ENCODE peak calls at places on chromosomes 11 and 22, in eight cellular contexts. A is progenitor cell of endocrine pancreas; D is activated effector memory CD4-positive, alpha-beta T cell treated with Interleukin-2 at 50 U/mL for 16 hours; N is MV-4-11; E is RWPE1; I is AG08396; W is Calu3; P is GM04504. L is an unnamed sample.
A peak's percentile ranks its signal among the peaks of the same experiment; 100 is the strongest.

GRCh38 chr11:81331611-81332205 is 1402.0 kb downstream of the FAM181B start:
- DNase-seq in P (no peak), D (no peak), E (no peak), W (no peak), I (no peak), N (no peak), A (no peak), L (no peak)

GRCh38 chr11:112620621-112621394 is 340.4 kb upstream of the NCAM1 start:
- DNase-seq in D (no peak), P (peak; percentile 12), W (peak; percentile 60), N (peak; percentile 17), E (peak; percentile 23), A (no peak), I (no peak), L (no peak)

GRCh38 chr22:31691408-31691807 is 29.4 kb upstream of the PISD start:
- DNase-seq in I (no peak), P (no peak), D (no peak), A (no peak), N (no peak), E (no peak), W (no peak), L (no peak)

GRCh38 chr22:48661984-48662383 is 1165.7 kb downstream of the BRD1 start:
- DNase-seq in E (no peak), P (no peak), I (no peak), W (no peak), N (no peak), A (no peak), D (no peak), L (no peak)

GRCh38 chr11:134647066-134647746 is 235.2 kb upstream of the B3GAT1 start:
- DNase-seq in I (no peak), E (no peak), D (no peak), A (no peak), W (no peak), N (no peak), P (no peak), L (no peak)

GRCh38 chr22:25085930-25086901 is 113.4 kb upstream of the CRYBB3 start:
- DNase-seq in D (no peak), E (no peak), W (no peak), I (no peak), A (no peak), N (no peak), P (no peak), L (no peak)

GRCh38 chr11:93143800-93144199 is 54.0 kb downstream of the SLC36A4 start:
- DNase-seq in D (no peak), P (no peak), E (no peak), N (peak; percentile 13), W (no peak), A (no peak), I (no peak), L (no peak)

GRCh38 chr11:94028436-94028835 is 7.3 kb downstream of the HEPHL1 start:
- DNase-seq in A (no peak), N (no peak), D (no peak), I (peak; percentile 70), W (peak; percentile 41), P (no peak), E (peak; percentile 78), L (peak; percentile 2)

GRCh38 chr11:46277313-46277622 is 194 bp upstream of the CREB3L1 start:
- DNase-seq in I (no peak), N (no peak), W (peak; percentile 50), E (peak; percentile 46), D (no peak), P (no peak), A (no peak), L (peak; percentile 50)

GRCh38 chr22:19823638-19824196 is 31.0 kb downstream of the GNB1L start:
- DNase-seq in A (no peak), W (no peak), N (peak; percentile 17), D (no peak), E (peak; percentile 34), I (no peak), P (no peak), L (no peak)

GRCh38 chr11:120746836-120747609 is 235.5 kb downstream of the GRIK4 start:
- DNase-seq in N (no peak), P (no peak), D (no peak), W (no peak), A (no peak), I (no peak), E (peak; percentile 91), L (no peak)

GRCh38 chr11:123006860-123007542 is 25.4 kb upstream of the BSX start:
- DNase-seq in P (no peak), W (no peak), N (no peak), E (no peak), I (no peak), A (no peak), D (no peak), L (no peak)

GRCh38 chr22:39999144-39999757 is 4.5 kb downstream of the FAM83F start:
- DNase-seq in E (peak; percentile 64), N (peak; percentile 93), D (no peak), W (peak; percentile 45), A (no peak), I (peak; percentile 60), P (no peak), L (no peak)

GRCh38 chr22:20205964-20206708 is 55.3 kb upstream of the CCDC188 start:
- DNase-seq in I (peak; percentile 74), P (peak; percentile 35), A (no peak), N (peak; percentile 71), E (peak; percentile 52), D (peak; percentile 63), W (peak; percentile 77), L (peak; percentile 33)

GRCh38 chr11:969651-970205 is 44.1 kb downstream of the AP2A2 start:
- DNase-seq in P (no peak), D (no peak), A (no peak), N (no peak), E (no peak), I (no peak), W (no peak), L (no peak)

GRCh38 chr11:2156416-2157182 is 4.4 kb downstream of the INS start:
- DNase-seq in N (peak; percentile 10), W (peak; percentile 87), E (peak; percentile 77), D (peak; percentile 27), I (peak; percentile 92), A (peak; percentile 88), P (no peak), L (no peak)

GRCh38 chr11:72672839-72673238 is 1.4 kb downstream of the PDE2A start:
- DNase-seq in D (no peak), P (no peak), W (no peak), A (no peak), E (no peak), N (no peak), I (no peak), L (no peak)

GRCh38 chr22:30044369-30044768 is 35.9 kb upstream of the HORMAD2 start:
- DNase-seq in N (no peak), D (no peak), E (peak; percentile 58), P (peak; percentile 46), I (peak; percentile 68), W (peak; percentile 81), A (no peak), L (peak; percentile 88)

GRCh38 chr11:45551181-45551580 is 114.2 kb downstream of the CHST1 start:
- DNase-seq in E (no peak), A (no peak), N (no peak), D (no peak), I (no peak), W (no peak), P (no peak), L (no peak)

GRCh38 chr11:68584991-68585524 is 99.3 kb upstream of the GAL start:
- DNase-seq in D (no peak), I (no peak), P (no peak), A (no peak), N (peak; percentile 17), W (no peak), E (no peak), L (no peak)

GRCh38 chr11:61834278-61835004 is 6.3 kb downstream of the FADS2 start:
- DNase-seq in I (peak; percentile 54), E (no peak), W (no peak), N (peak; percentile 73), D (no peak), A (no peak), P (no peak), L (no peak)

GRCh38 chr11:127825185-127825584 is 762.2 kb downstream of the ETS1 start:
- DNase-seq in D (no peak), W (no peak), I (no peak), A (no peak), N (no peak), P (no peak), E (no peak), L (no peak)

GRCh38 chr11:123202723-123203122 is 7.7 kb upstream of the CLMP start:
- DNase-seq in D (no peak), E (no peak), W (no peak), N (no peak), A (no peak), P (no peak), I (no peak), L (no peak)

GRCh38 chr11:68212421-68213134 is 518 bp downstream of the KMT5B start:
- DNase-seq in I (peak; percentile 93), P (peak; percentile 56), W (peak; percentile 77), N (peak; percentile 54), A (peak; percentile 54), E (peak; percentile 75), D (peak; percentile 41), L (peak; percentile 68)

GRCh38 chr11:17221968-17222367 is 14.2 kb upstream of the PIK3C2A start:
- DNase-seq in E (no peak), D (no peak), I (peak; percentile 55), A (no peak), P (no peak), W (no peak), N (peak; percentile 77), L (peak; percentile 6)

GRCh38 chr11:102592634-102593581 is 32.2 kb downstream of the MMP20 start:
- DNase-seq in P (no peak), N (peak; percentile 37), I (no peak), D (no peak), E (peak; percentile 35), W (no peak), A (no peak), L (no peak)

GRCh38 chr11:59865031-59865430 is 1.3 kb downstream of the TCN1 start:
- DNase-seq in N (no peak), P (no peak), E (no peak), A (no peak), W (peak; percentile 44), D (no peak), I (no peak), L (no peak)

GRCh38 chr11:47340980-47341775 is 11.3 kb downstream of the MYBPC3 start:
- DNase-seq in W (no peak), D (no peak), E (no peak), N (no peak), P (no peak), I (no peak), A (no peak), L (no peak)

GRCh38 chr11:118491041-118491440 is 36.2 kb upstream of the TTC36 start:
- DNase-seq in I (no peak), N (no peak), D (no peak), P (no peak), A (no peak), E (no peak), W (no peak), L (no peak)

GRCh38 chr11:33040127-33040861 is 922 bp downstream of the TCP11L1 start:
- DNase-seq in P (no peak), N (peak; percentile 49), D (no peak), A (no peak), E (peak; percentile 49), W (no peak), I (peak; percentile 31), L (no peak)

GRCh38 chr11:110059706-110060430 is 33.3 kb upstream of the ZC3H12C start:
- DNase-seq in A (no peak), D (no peak), P (peak; percentile 23), N (no peak), E (no peak), W (no peak), I (peak; percentile 35), L (no peak)

GRCh38 chr11:106276859-106277436 is 199.5 kb downstream of the AASDHPPT start:
- DNase-seq in A (no peak), E (peak; percentile 11), W (no peak), N (no peak), D (no peak), P (no peak), I (no peak), L (no peak)

GRCh38 chr11:518463-519202 is 11.6 kb upstream of the RNH1 start:
- DNase-seq in E (peak; percentile 91), P (peak; percentile 97), A (no peak), I (peak; percentile 95), N (no peak), D (peak; percentile 84), W (peak; percentile 93), L (peak; percentile 95)

GRCh38 chr11:8004008-8004407 is 16.9 kb downstream of the EIF3F start:
- DNase-seq in I (no peak), E (no peak), P (no peak), W (no peak), N (no peak), A (no peak), D (no peak), L (no peak)